ENCODE peak calls at places on chromosomes 16 and 17, in seven cellular contexts. P is HL-60; O is naive thymus-derived CD8-positive, alpha-beta T cell; D is Ammon's horn; E is stimulated activated CD4-positive, alpha-beta T cell treated with anti-CD3 and anti-CD28 coated beads, Interleukin-2, amount 100 ng/mL, for 24 hours; G is GM19239; M is Calu3. F is an unnamed sample.

GRCh38 chr17:78879679-78880186 is 23.3 kb downstream of the CEP295NL start:
- DNase-seq in E (peak), D (no peak), P (no peak), O (peak), M (no peak), G (no peak), F (no peak)

GRCh38 chr16:59632266-59632855 is 898.2 kb upstream of the GOT2 start:
- DNase-seq in M (no peak), D (no peak), P (no peak), G (no peak), E (no peak), O (no peak), F (no peak)

GRCh38 chr17:45222994-45223540 is 1.4 kb downstream of the FMNL1 start:
- DNase-seq in D (no peak), P (no peak), M (no peak), G (no peak), E (no peak), O (no peak), F (no peak)

GRCh38 chr16:278863-279366 is 1.5 kb upstream of the ARHGDIG start:
- DNase-seq in E (peak), P (no peak), O (no peak), D (no peak), M (peak), G (no peak), F (peak)

GRCh38 chr17:13544755-13545154 is 57.0 kb downstream of the HS3ST3A1 start:
- DNase-seq in G (no peak), O (no peak), M (no peak), P (no peak), D (no peak), E (no peak), F (no peak)

GRCh38 chr17:60599220-60599619 is 773 bp upstream of the PPM1D start:
- DNase-seq in G (no peak), O (no peak), M (no peak), D (no peak), E (peak), P (no peak), F (peak)

GRCh38 chr16:87635541-87636049 is 33.3 kb downstream of the JPH3 start:
- DNase-seq in D (peak), M (peak), P (peak), G (peak), E (peak), O (peak), F (peak)

GRCh38 chr17:81036128-81036891 is 1.4 kb downstream of the BAIAP2 start:
- DNase-seq in P (no peak), M (no peak), D (no peak), G (no peak), E (no peak), O (no peak), F (no peak)

GRCh38 chr17:61253293-61253801 is 146.3 kb upstream of the TBX2 start:
- DNase-seq in P (no peak), G (no peak), O (no peak), D (no peak), E (no peak), M (no peak), F (no peak)

GRCh38 chr17:54013117-54013516 is 190.4 kb downstream of the KIF2B start:
- DNase-seq in E (no peak), P (no peak), O (no peak), G (no peak), D (peak), M (no peak), F (no peak)

GRCh38 chr17:7862692-7863437 is 5.1 kb downstream of the CYB5D1 start:
- DNase-seq in M (peak), G (no peak), D (no peak), O (no peak), E (peak), P (no peak), F (peak)

GRCh38 chr16:87628940-87629339 is 26.6 kb downstream of the JPH3 start:
- DNase-seq in E (no peak), O (no peak), D (no peak), P (no peak), G (no peak), M (no peak), F (no peak)

GRCh38 chr16:654034-654433 is 4.9 kb downstream of the WDR90 start:
- DNase-seq in O (no peak), D (no peak), G (no peak), P (no peak), E (no peak), M (no peak), F (no peak)

GRCh38 chr17:20228410-20228809 is 219.3 kb downstream of the SPECC1 start:
- DNase-seq in M (no peak), O (no peak), P (no peak), G (no peak), D (no peak), E (no peak), F (no peak)

F was measured in effector memory CD8-positive, alpha-beta T cell.